ENCODE peak calls at places on chromosomes 3 and 15, in four cellular contexts. One of them, this sample, is unnamed.

GRCh38 chr15:66756220-66756769 is 54.3 kb downstream of the SMAD6 start:
- DNase-seq in AG04450: no peak
- DNase-seq in AG09309: no peak
- DNase-seq in dorsolateral prefrontal cortex: no peak
- DNase-seq in this sample: no peak

GRCh38 chr3:41684802-41685740 is 276.8 kb downstream of the ULK4 start:
- DNase-seq in AG04450: no peak
- DNase-seq in AG09309: peak; percentile 35
- DNase-seq in dorsolateral prefrontal cortex: no peak
- DNase-seq in this sample: no peak

GRCh38 chr15:76517910-76518309 is 181.3 kb downstream of the ISL2 start:
- DNase-seq in AG04450: no peak
- DNase-seq in AG09309: no peak
- DNase-seq in dorsolateral prefrontal cortex: no peak
- DNase-seq in this sample: no peak

GRCh38 chr3:126339466-126339865 is 17.7 kb downstream of the KLF15 start:
- DNase-seq in AG04450: no peak
- DNase-seq in AG09309: no peak
- DNase-seq in dorsolateral prefrontal cortex: no peak
- DNase-seq in this sample: no peak

GRCh38 chr3:135224963-135225362 is 429.9 kb downstream of the EPHB1 start:
- DNase-seq in AG04450: no peak
- DNase-seq in AG09309: no peak
- DNase-seq in dorsolateral prefrontal cortex: no peak
- DNase-seq in this sample: no peak

GRCh38 chr3:183984749-183985729 is 32.6 kb downstream of the ABCC5 start:
- DNase-seq in AG04450: no peak
- DNase-seq in AG09309: no peak
- DNase-seq in dorsolateral prefrontal cortex: no peak
- DNase-seq in this sample: peak; percentile 84

GRCh38 chr3:61535826-61536225 is 25.5 kb upstream of the PTPRG start:
- DNase-seq in AG04450: no peak
- DNase-seq in AG09309: no peak
- DNase-seq in dorsolateral prefrontal cortex: no peak
- DNase-seq in this sample: no peak

GRCh38 chr3:61371123-61371522 is 119.9 kb upstream of the FHIT start:
- DNase-seq in AG04450: no peak
- DNase-seq in AG09309: no peak
- DNase-seq in dorsolateral prefrontal cortex: no peak
- DNase-seq in this sample: no peak

GRCh38 chr3:13837751-13838150 is 42.1 kb downstream of the WNT7A start:
- DNase-seq in AG04450: no peak
- DNase-seq in AG09309: no peak
- DNase-seq in dorsolateral prefrontal cortex: no peak
- DNase-seq in this sample: no peak

GRCh38 chr3:89108154-89108553 is 733 bp downstream of the EPHA3 start:
- DNase-seq in AG04450: no peak
- DNase-seq in AG09309: no peak
- DNase-seq in dorsolateral prefrontal cortex: no peak
- DNase-seq in this sample: no peak

GRCh38 chr3:14434105-14434504 is 31.7 kb downstream of the SLC6A6 start:
- DNase-seq in AG04450: no peak
- DNase-seq in AG09309: no peak
- DNase-seq in dorsolateral prefrontal cortex: no peak
- DNase-seq in this sample: no peak

DNA sequence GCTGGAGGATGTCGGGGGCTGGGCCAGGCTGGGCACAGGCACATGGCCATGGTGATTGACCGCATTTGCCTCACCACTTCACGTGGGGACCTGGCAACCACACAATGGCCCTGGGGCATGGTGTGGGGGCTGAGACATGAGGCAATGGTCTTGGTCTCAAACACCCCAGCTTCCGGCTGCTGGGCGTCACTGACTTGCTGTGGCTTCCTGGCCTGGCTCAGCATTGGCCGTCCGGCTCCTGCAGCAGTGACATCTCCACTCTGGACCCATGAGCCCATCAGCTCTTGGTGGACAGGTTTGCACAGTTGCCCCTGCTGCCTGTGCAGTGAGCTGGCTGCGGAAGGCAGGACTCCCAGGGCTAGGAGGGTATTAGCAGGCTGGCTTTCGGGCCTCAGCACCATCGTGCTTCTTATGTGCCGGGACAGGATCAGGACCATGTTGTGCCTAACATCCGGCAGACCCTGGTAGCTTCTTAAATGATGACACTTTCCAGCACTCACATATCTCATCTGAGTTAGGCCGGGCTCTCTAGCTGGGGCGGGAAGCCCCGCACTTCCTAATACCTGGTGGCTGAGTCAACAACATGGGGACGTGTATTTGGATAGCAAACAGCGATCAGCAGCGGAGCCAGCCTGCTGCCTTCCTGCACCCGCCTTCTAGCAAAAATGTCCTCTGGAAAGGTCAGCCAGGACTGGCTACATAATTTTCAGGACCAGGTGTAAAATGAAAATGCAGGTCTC is 34.1 kb downstream of the ZNF710 start:
- DNase-seq in AG04450: no peak
- DNase-seq in AG09309: no peak
- DNase-seq in dorsolateral prefrontal cortex: peak; percentile 62
- DNase-seq in this sample: peak; percentile 34
- H3K4me3 ChIP-seq in AG04450: no peak overlapping the region
- H3K4me3 ChIP-seq in AG09309: no peak overlapping the region
- H3K4me3 ChIP-seq in dorsolateral prefrontal cortex: no peak overlapping the region
- H3K4me3 ChIP-seq in this sample: no peak overlapping the region

GRCh38 chr3:6448011-6448410 is 412.9 kb upstream of the GRM7 start:
- DNase-seq in AG04450: no peak
- DNase-seq in AG09309: no peak
- DNase-seq in dorsolateral prefrontal cortex: no peak
- DNase-seq in this sample: no peak
- H3K4me3 ChIP-seq in AG04450: no peak overlapping the region
- H3K4me3 ChIP-seq in AG09309: no peak overlapping the region
- H3K4me3 ChIP-seq in dorsolateral prefrontal cortex: no peak overlapping the region
- H3K4me3 ChIP-seq in this sample: no peak overlapping the region

GRCh38 chr3:191100516-191100915 is 98.5 kb upstream of the OSTN start:
- DNase-seq in AG04450: no peak
- DNase-seq in AG09309: no peak
- DNase-seq in dorsolateral prefrontal cortex: no peak
- DNase-seq in this sample: no peak
- H3K4me3 ChIP-seq in AG04450: no peak overlapping the region
- H3K4me3 ChIP-seq in AG09309: no peak overlapping the region
- H3K4me3 ChIP-seq in dorsolateral prefrontal cortex: no peak overlapping the region
- H3K4me3 ChIP-seq in this sample: no peak overlapping the region

GRCh38 chr15:47437492-47437891 is 279.8 kb upstream of the SEMA6D start:
- DNase-seq in AG04450: no peak
- DNase-seq in AG09309: no peak
- DNase-seq in dorsolateral prefrontal cortex: no peak
- DNase-seq in this sample: no peak

GRCh38 chr15:47439146-47439869 is 278.0 kb upstream of the SEMA6D start:
- DNase-seq in AG04450: no peak
- DNase-seq in AG09309: no peak
- DNase-seq in dorsolateral prefrontal cortex: no peak
- DNase-seq in this sample: peak; percentile 18

GRCh38 chr15:47432831-47433230 is 284.5 kb upstream of the SEMA6D start:
- DNase-seq in AG04450: no peak
- DNase-seq in AG09309: no peak
- DNase-seq in dorsolateral prefrontal cortex: no peak
- DNase-seq in this sample: no peak

GRCh38 chr15:47431501-47431900 is 285.8 kb upstream of the SEMA6D start:
- DNase-seq in AG04450: peak; percentile 62
- DNase-seq in AG09309: peak; percentile 27
- DNase-seq in dorsolateral prefrontal cortex: no peak
- DNase-seq in this sample: no peak

GRCh38 chr15:47434641-47435040 is 282.7 kb upstream of the SEMA6D start:
- DNase-seq in AG04450: no peak
- DNase-seq in AG09309: no peak
- DNase-seq in dorsolateral prefrontal cortex: no peak
- DNase-seq in this sample: no peak
- H3K4me3 ChIP-seq in AG04450: no peak overlapping the region
- H3K4me3 ChIP-seq in AG09309: no peak overlapping the region
- H3K4me3 ChIP-seq in dorsolateral prefrontal cortex: no peak overlapping the region
- H3K4me3 ChIP-seq in this sample: no peak overlapping the region

GRCh38 chr3:100526613-100527346 is 34.4 kb downstream of the TMEM45A start:
- DNase-seq in AG04450: no peak
- DNase-seq in AG09309: no peak
- DNase-seq in dorsolateral prefrontal cortex: no peak
- DNase-seq in this sample: no peak

GRCh38 chr3:100527347-100527735 is 34.9 kb downstream of the TMEM45A start:
- DNase-seq in AG04450: no peak
- DNase-seq in AG09309: no peak
- DNase-seq in dorsolateral prefrontal cortex: no peak
- DNase-seq in this sample: no peak

GRCh38 chr3:100522125-100522524 is 29.7 kb downstream of the TMEM45A start:
- DNase-seq in AG04450: no peak
- DNase-seq in AG09309: no peak
- DNase-seq in dorsolateral prefrontal cortex: no peak
- DNase-seq in this sample: no peak

GRCh38 chr3:100523050-100523760 is 30.8 kb downstream of the TMEM45A start:
- DNase-seq in AG04450: no peak
- DNase-seq in AG09309: no peak
- DNase-seq in dorsolateral prefrontal cortex: no peak
- DNase-seq in this sample: no peak

DNA sequence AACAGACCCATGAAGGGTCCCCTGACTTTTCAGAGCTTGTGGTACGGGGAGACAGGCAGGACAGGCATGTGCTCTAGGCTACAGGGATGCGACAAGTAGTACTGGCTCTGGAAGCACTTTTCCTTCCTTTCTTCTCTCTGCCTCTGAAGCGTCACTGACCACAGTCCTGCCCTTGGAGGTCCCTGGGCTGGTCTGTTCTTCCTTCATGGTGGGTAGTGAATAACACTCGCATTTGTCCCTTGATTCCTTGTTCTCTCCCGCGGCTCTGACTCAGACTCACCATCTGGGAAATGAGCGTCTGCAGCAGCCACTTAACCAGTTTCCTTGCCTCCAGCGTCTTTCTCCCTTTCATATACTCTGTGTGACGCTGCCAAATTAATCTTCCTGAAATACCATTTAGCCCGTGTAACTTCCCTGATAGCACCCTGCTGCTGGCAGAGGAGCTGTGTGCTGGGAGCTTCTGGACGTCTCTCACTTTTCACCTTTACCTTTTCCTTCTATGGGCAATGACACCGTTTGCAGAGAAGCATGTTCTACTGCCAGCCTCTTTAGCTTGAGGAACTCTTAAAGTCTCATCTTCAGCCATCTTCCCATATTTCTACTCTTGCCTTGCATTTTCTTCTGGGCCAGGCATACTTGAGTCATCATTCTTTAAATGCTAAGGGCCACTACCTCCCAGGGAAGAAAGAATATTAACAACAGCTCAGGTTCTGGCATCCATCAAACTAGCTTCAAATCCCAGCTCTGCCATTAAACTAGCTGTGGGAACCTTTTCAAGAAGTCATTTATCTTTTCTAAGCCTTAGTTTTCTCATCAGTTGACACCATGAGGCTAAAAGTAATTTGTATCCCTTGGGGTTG is 33.6 kb downstream of the TMEM45A start:
- DNase-seq in AG04450: no peak
- DNase-seq in AG09309: peak; percentile 93
- DNase-seq in dorsolateral prefrontal cortex: peak; percentile 55
- DNase-seq in this sample: no peak
- H3K4me3 ChIP-seq in AG04450: no peak overlapping the region
- H3K4me3 ChIP-seq in AG09309: no peak overlapping the region
- H3K4me3 ChIP-seq in dorsolateral prefrontal cortex: no peak overlapping the region
- H3K4me3 ChIP-seq in this sample: no peak overlapping the region

DNA sequence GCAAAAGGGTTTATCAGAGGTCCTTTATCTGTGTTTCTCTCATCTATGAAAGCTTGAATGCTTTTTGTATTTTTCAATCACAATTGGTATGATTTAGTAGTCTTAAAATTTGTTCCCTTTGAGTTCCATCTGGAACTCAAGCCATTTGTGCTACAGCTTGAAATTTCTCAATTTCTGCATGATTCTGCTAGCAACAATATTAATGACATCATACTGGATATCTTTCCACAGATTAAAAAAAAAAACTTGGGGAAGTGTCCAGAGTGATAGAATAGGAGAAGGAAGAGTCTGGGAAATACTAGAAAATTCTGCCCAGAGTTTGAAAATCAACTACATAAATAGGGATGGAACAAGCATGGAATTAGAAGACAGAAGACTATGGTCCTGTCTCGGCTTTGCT is 9.3 kb upstream of the FBN1 start:
- DNase-seq in AG04450: no peak
- DNase-seq in AG09309: no peak
- DNase-seq in dorsolateral prefrontal cortex: no peak
- DNase-seq in this sample: no peak
- H3K4me3 ChIP-seq in AG04450: no peak overlapping the region
- H3K4me3 ChIP-seq in AG09309: no peak overlapping the region
- H3K4me3 ChIP-seq in dorsolateral prefrontal cortex: no peak overlapping the region
- H3K4me3 ChIP-seq in this sample: no peak overlapping the region

GRCh38 chr15:74791667-74792066 is 9.8 kb downstream of the CSK start:
- DNase-seq in AG04450: no peak
- DNase-seq in AG09309: no peak
- DNase-seq in dorsolateral prefrontal cortex: no peak
- DNase-seq in this sample: no peak

GRCh38 chr15:74790080-74790916 is 8.4 kb downstream of the CSK start:
- DNase-seq in AG04450: peak; percentile 45
- DNase-seq in AG09309: no peak
- DNase-seq in dorsolateral prefrontal cortex: peak; percentile 79
- DNase-seq in this sample: no peak

GRCh38 chr15:74792227-74793016 is 10.5 kb downstream of the CSK start:
- DNase-seq in AG04450: no peak
- DNase-seq in AG09309: no peak
- DNase-seq in dorsolateral prefrontal cortex: peak; percentile 43
- DNase-seq in this sample: no peak

GRCh38 chr15:74789741-74790079 is 7.8 kb downstream of the CSK start:
- DNase-seq in AG04450: no peak
- DNase-seq in AG09309: no peak
- DNase-seq in dorsolateral prefrontal cortex: no peak
- DNase-seq in this sample: no peak

GRCh38 chr15:74791007-74791406 is 9.1 kb downstream of the CSK start:
- DNase-seq in AG04450: no peak
- DNase-seq in AG09309: no peak
- DNase-seq in dorsolateral prefrontal cortex: no peak
- DNase-seq in this sample: no peak
- H3K4me3 ChIP-seq in AG04450: no peak overlapping the region
- H3K4me3 ChIP-seq in AG09309: no peak overlapping the region
- H3K4me3 ChIP-seq in dorsolateral prefrontal cortex: no peak overlapping the region
- H3K4me3 ChIP-seq in this sample: no peak overlapping the region

GRCh38 chr3:100073555-100074307 is 40.6 kb downstream of the FILIP1L start:
- DNase-seq in AG04450: peak; percentile 95
- DNase-seq in AG09309: peak; percentile 33
- DNase-seq in dorsolateral prefrontal cortex: no peak
- DNase-seq in this sample: no peak
- H3K4me3 ChIP-seq in AG04450: no peak overlapping the region
- H3K4me3 ChIP-seq in AG09309: no peak overlapping the region
- H3K4me3 ChIP-seq in dorsolateral prefrontal cortex: no peak overlapping the region
- H3K4me3 ChIP-seq in this sample: no peak overlapping the region

DNA sequence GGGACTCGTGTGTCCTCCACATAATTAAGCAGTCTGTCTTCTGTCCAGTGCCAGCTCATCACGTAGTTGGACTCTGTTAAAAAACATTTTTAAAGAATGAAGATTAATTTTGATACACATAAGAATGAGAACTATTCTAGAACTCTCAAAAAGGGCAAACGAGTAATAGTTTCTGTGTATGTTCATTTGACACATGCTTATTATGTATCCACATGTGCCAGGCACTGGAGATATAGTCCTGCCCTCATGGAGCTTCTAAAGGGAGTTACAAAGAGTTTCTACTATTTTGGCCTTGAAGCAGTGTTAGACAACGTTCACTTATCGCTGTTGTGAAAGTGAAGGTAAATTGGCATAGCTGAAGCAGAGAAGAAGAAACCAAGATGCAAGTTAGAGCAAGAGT is 326.7 kb upstream of the CTDSPL start:
- DNase-seq in AG04450: no peak
- DNase-seq in AG09309: no peak
- DNase-seq in dorsolateral prefrontal cortex: no peak
- DNase-seq in this sample: no peak
- H3K4me3 ChIP-seq in AG04450: no peak overlapping the region
- H3K4me3 ChIP-seq in AG09309: no peak overlapping the region
- H3K4me3 ChIP-seq in dorsolateral prefrontal cortex: no peak overlapping the region
- H3K4me3 ChIP-seq in this sample: no peak overlapping the region

This sample was measured in LNCaP clone FGC.